ENCODE peak calls at places on chromosomes 6 and 20, in seven cellular contexts. One of them, this sample, is unnamed. For H3K4me1, the result is how much of the 10 kb centered on the place peaks cover.

GRCh38 chr6:166955865-166956443 is 396 bp downstream of the RNASET2 start:
- DNase-seq in testis: peak
- DNase-seq in cardiac muscle cell: no peak
- DNase-seq in H1: no peak
- DNase-seq in neural progenitor cell: peak
- DNase-seq in suprapubic skin: no peak
- DNase-seq in spleen: no peak
- DNase-seq in this sample: no peak

GRCh38 chr6:5457983-5458683 is 196.8 kb downstream of the FARS2 start:
- DNase-seq in testis: no peak
- DNase-seq in neural progenitor cell: no peak
- DNase-seq in cardiac muscle cell: no peak
- DNase-seq in suprapubic skin: peak
- DNase-seq in H1: no peak
- DNase-seq in spleen: no peak
- DNase-seq in this sample: no peak

GRCh38 chr6:29295181-29295585 is 6.3 kb upstream of the OR14J1 start:
- DNase-seq in spleen: no peak
- DNase-seq in testis: no peak
- DNase-seq in suprapubic skin: no peak
- DNase-seq in cardiac muscle cell: no peak
- DNase-seq in H1: no peak
- DNase-seq in neural progenitor cell: no peak
- DNase-seq in this sample: no peak

GRCh38 chr6:136173519-136174507 is 76.3 kb downstream of the MTFR2 start:
- DNase-seq in cardiac muscle cell: no peak
- DNase-seq in H1: no peak
- DNase-seq in testis: no peak
- DNase-seq in spleen: no peak
- DNase-seq in neural progenitor cell: no peak
- DNase-seq in suprapubic skin: no peak
- DNase-seq in this sample: peak

GRCh38 chr6:158506577-158506976 is 53.3 kb upstream of the TMEM181 start:
- DNase-seq in neural progenitor cell: peak
- DNase-seq in testis: peak
- DNase-seq in cardiac muscle cell: peak
- DNase-seq in H1: peak
- DNase-seq in suprapubic skin: no peak
- DNase-seq in spleen: no peak
- DNase-seq in this sample: peak

GRCh38 chr6:80280258-80281010 is 174.0 kb downstream of the BCKDHB start:
- DNase-seq in suprapubic skin: no peak
- DNase-seq in H1: no peak
- DNase-seq in testis: no peak
- DNase-seq in neural progenitor cell: no peak
- DNase-seq in spleen: no peak
- DNase-seq in cardiac muscle cell: no peak
- DNase-seq in this sample: no peak

GRCh38 chr6:6843057-6843627 is 254.6 kb downstream of the LY86 start:
- DNase-seq in spleen: no peak
- DNase-seq in cardiac muscle cell: no peak
- DNase-seq in suprapubic skin: no peak
- DNase-seq in testis: no peak
- DNase-seq in H1: no peak
- DNase-seq in neural progenitor cell: no peak
- DNase-seq in this sample: no peak

GRCh38 chr20:46875059-46875458 is 19.6 kb upstream of the EYA2 start:
- DNase-seq in testis: no peak
- DNase-seq in spleen: no peak
- DNase-seq in suprapubic skin: no peak
- DNase-seq in H1: no peak
- DNase-seq in cardiac muscle cell: no peak
- DNase-seq in neural progenitor cell: no peak
- DNase-seq in this sample: no peak

GRCh38 chr6:128740951-128741350 is 142.0 kb upstream of the LAMA2 start:
- DNase-seq in H1: no peak
- DNase-seq in neural progenitor cell: no peak
- DNase-seq in spleen: no peak
- DNase-seq in suprapubic skin: no peak
- DNase-seq in testis: no peak
- DNase-seq in cardiac muscle cell: no peak
- DNase-seq in this sample: no peak

GRCh38 chr6:34132486-34133185 is 13.3 kb downstream of the GRM4 start:
- DNase-seq in neural progenitor cell: peak
- DNase-seq in testis: peak
- DNase-seq in spleen: no peak
- DNase-seq in cardiac muscle cell: peak
- DNase-seq in suprapubic skin: no peak
- DNase-seq in H1: no peak
- DNase-seq in this sample: peak

GRCh38 chr6:35415065-35415880 is 36.9 kb upstream of the FANCE start:
- DNase-seq in suprapubic skin: no peak
- DNase-seq in testis: peak
- DNase-seq in H1: no peak
- DNase-seq in cardiac muscle cell: peak
- DNase-seq in neural progenitor cell: peak
- DNase-seq in spleen: no peak
- DNase-seq in this sample: peak

GRCh38 chr6:143328885-143329284 is 121.6 kb downstream of the ADAT2 start:
- DNase-seq in testis: no peak
- DNase-seq in cardiac muscle cell: no peak
- DNase-seq in suprapubic skin: no peak
- DNase-seq in neural progenitor cell: no peak
- DNase-seq in spleen: no peak
- DNase-seq in H1: no peak
- DNase-seq in this sample: no peak

GRCh38 chr6:30231067-30231466 is 17.9 kb upstream of the TRIM26 start:
- DNase-seq in spleen: no peak
- DNase-seq in testis: no peak
- DNase-seq in cardiac muscle cell: no peak
- DNase-seq in suprapubic skin: no peak
- DNase-seq in neural progenitor cell: no peak
- DNase-seq in H1: no peak
- DNase-seq in this sample: no peak

GRCh38 chr20:36094497-36094896 is 60.0 kb upstream of the EPB41L1 start:
- DNase-seq in testis: peak
- DNase-seq in suprapubic skin: no peak
- DNase-seq in spleen: no peak
- DNase-seq in cardiac muscle cell: no peak
- DNase-seq in neural progenitor cell: peak
- DNase-seq in H1: no peak
- DNase-seq in this sample: no peak

GRCh38 chr6:105519954-105520353 is 117.1 kb upstream of the PREP start:
- DNase-seq in testis: no peak
- DNase-seq in cardiac muscle cell: no peak
- DNase-seq in suprapubic skin: no peak
- DNase-seq in spleen: no peak
- DNase-seq in neural progenitor cell: no peak
- DNase-seq in H1: no peak
- DNase-seq in this sample: no peak

GRCh38 chr20:37734228-37734980 is 40.6 kb downstream of the CTNNBL1 start:
- DNase-seq in H1: no peak
- DNase-seq in spleen: no peak
- DNase-seq in testis: no peak
- DNase-seq in suprapubic skin: no peak
- DNase-seq in cardiac muscle cell: no peak
- DNase-seq in neural progenitor cell: no peak
- DNase-seq in this sample: no peak

GRCh38 chr6:90214966-90215365 is 81.7 kb downstream of the BACH2 start:
- DNase-seq in cardiac muscle cell: no peak
- DNase-seq in spleen: no peak
- DNase-seq in H1: no peak
- DNase-seq in neural progenitor cell: no peak
- DNase-seq in testis: no peak
- DNase-seq in suprapubic skin: no peak
- DNase-seq in this sample: no peak

GRCh38 chr6:47073125-47074110 is 31.3 kb upstream of the ADGRF1 start:
- DNase-seq in testis: no peak
- DNase-seq in H1: no peak
- DNase-seq in neural progenitor cell: no peak
- DNase-seq in suprapubic skin: no peak
- DNase-seq in spleen: no peak
- DNase-seq in cardiac muscle cell: no peak
- DNase-seq in this sample: no peak

GRCh38 chr20:9945406-9945805 is 89.4 kb upstream of the ANKEF1 start:
- DNase-seq in cardiac muscle cell: no peak
- DNase-seq in suprapubic skin: no peak
- DNase-seq in testis: no peak
- DNase-seq in H1: no peak
- DNase-seq in neural progenitor cell: peak
- DNase-seq in spleen: no peak
- DNase-seq in this sample: no peak

GRCh38 chr6:24743265-24743943 is 24.4 kb upstream of the C6orf62 start:
- DNase-seq in suprapubic skin: no peak
- DNase-seq in neural progenitor cell: no peak
- DNase-seq in H1: no peak
- DNase-seq in cardiac muscle cell: no peak
- DNase-seq in testis: no peak
- DNase-seq in spleen: no peak
- DNase-seq in this sample: no peak

GRCh38 chr20:10673831-10674683 is at the start of gene JAG1:
- DNase-seq in cardiac muscle cell: peak
- DNase-seq in spleen: peak
- DNase-seq in neural progenitor cell: peak
- DNase-seq in suprapubic skin: peak
- DNase-seq in H1: peak
- DNase-seq in testis: peak
- DNase-seq in this sample: peak

GRCh38 chr20:50189681-50190250 is 864 bp upstream of the CEBPB start:
- DNase-seq in neural progenitor cell: peak
- DNase-seq in spleen: peak
- DNase-seq in testis: peak
- DNase-seq in suprapubic skin: peak
- DNase-seq in H1: no peak
- DNase-seq in cardiac muscle cell: no peak
- DNase-seq in this sample: no peak

GRCh38 chr6:48057611-48058010 is 53.4 kb downstream of the PTCHD4 start:
- DNase-seq in neural progenitor cell: no peak
- DNase-seq in H1: no peak
- DNase-seq in testis: no peak
- DNase-seq in cardiac muscle cell: no peak
- DNase-seq in spleen: no peak
- DNase-seq in suprapubic skin: no peak
- DNase-seq in this sample: no peak

GRCh38 chr20:51360451-51361230 is 181.9 kb downstream of the NFATC2 start:
- DNase-seq in cardiac muscle cell: no peak
- DNase-seq in H1: no peak
- DNase-seq in neural progenitor cell: no peak
- DNase-seq in spleen: peak
- DNase-seq in testis: no peak
- DNase-seq in suprapubic skin: no peak
- DNase-seq in this sample: no peak

GRCh38 chr6:168575346-168576098 is 134.5 kb downstream of the SMOC2 start:
- DNase-seq in suprapubic skin: no peak
- DNase-seq in H1: no peak
- DNase-seq in testis: no peak
- DNase-seq in spleen: no peak
- DNase-seq in cardiac muscle cell: no peak
- DNase-seq in neural progenitor cell: no peak
- DNase-seq in this sample: no peak
- H3K4me1 ChIP-seq in suprapubic skin: under half
- H3K4me1 ChIP-seq in H1: under half
- H3K4me1 ChIP-seq in testis: under half
- H3K4me1 ChIP-seq in spleen: under half
- H3K4me1 ChIP-seq in cardiac muscle cell: under half
- H3K4me1 ChIP-seq in neural progenitor cell: under half
- H3K4me1 ChIP-seq in this sample: under half

GRCh38 chr6:52376763-52377162 is 14.8 kb downstream of the PAQR8 start:
- DNase-seq in cardiac muscle cell: no peak
- DNase-seq in spleen: no peak
- DNase-seq in suprapubic skin: no peak
- DNase-seq in neural progenitor cell: no peak
- DNase-seq in H1: no peak
- DNase-seq in testis: peak
- DNase-seq in this sample: no peak
- H3K4me1 ChIP-seq in cardiac muscle cell: under half
- H3K4me1 ChIP-seq in spleen: under half
- H3K4me1 ChIP-seq in suprapubic skin: under half
- H3K4me1 ChIP-seq in neural progenitor cell: under half
- H3K4me1 ChIP-seq in H1: under half
- H3K4me1 ChIP-seq in testis: under half
- H3K4me1 ChIP-seq in this sample: under half

GRCh38 chr6:88814909-88815308 is 148.5 kb downstream of the RNGTT start:
- DNase-seq in neural progenitor cell: no peak
- DNase-seq in H1: no peak
- DNase-seq in cardiac muscle cell: no peak
- DNase-seq in spleen: no peak
- DNase-seq in testis: no peak
- DNase-seq in suprapubic skin: no peak
- DNase-seq in this sample: no peak
- H3K4me1 ChIP-seq in neural progenitor cell: under half
- H3K4me1 ChIP-seq in H1: under half
- H3K4me1 ChIP-seq in cardiac muscle cell: under half
- H3K4me1 ChIP-seq in spleen: under half
- H3K4me1 ChIP-seq in testis: under half
- H3K4me1 ChIP-seq in suprapubic skin: under half
- H3K4me1 ChIP-seq in this sample: under half

DNA sequence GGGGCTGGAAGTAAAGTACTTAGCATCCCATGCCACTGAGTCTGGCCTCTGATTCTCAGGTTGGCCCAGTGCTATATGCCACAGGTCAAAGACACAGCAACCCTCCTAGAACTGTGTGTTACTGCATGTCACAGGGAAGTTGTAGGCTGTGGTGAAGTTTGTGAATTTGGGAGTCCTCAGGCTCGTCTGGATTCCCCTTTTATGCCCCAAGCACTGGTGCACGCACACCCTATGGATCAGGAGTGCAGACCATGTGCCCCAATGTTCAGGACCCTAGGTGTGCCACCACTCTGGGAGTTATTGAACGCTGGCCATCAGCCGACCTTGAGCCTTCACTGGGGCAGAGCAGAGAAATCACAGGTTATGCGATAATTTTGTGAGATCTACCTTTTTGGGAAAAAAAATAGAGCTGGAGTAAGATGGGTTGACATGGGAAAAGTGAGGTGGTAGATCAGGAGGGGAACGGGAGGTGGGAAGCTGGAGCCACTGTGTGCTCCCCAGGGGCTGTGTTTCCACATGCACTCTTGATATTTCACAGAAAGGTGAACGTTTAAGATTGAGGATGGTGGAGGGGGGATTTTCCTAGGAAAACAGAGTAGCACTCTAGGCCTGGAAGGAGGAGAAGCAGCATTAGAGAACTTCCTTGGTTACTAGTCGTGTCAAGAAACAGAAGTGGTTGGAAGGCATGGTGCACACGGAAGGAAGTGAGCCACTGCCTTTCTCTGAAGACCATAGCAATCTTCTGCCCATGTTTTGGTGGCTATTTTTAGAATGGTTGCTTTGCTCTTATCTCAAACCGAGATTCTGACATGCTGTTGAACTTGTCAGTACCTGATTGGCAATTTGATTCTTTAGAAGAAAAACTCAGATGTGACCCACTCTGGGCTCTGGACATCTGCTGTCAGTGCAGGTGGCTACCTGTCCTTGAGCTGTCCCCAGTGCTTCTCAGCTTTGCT is 44.1 kb downstream of the DUSP22 start:
- DNase-seq in H1: no peak
- DNase-seq in suprapubic skin: no peak
- DNase-seq in cardiac muscle cell: no peak
- DNase-seq in testis: no peak
- DNase-seq in spleen: peak
- DNase-seq in neural progenitor cell: no peak
- DNase-seq in this sample: no peak
- H3K4me1 ChIP-seq in H1: under half
- H3K4me1 ChIP-seq in suprapubic skin: under half
- H3K4me1 ChIP-seq in cardiac muscle cell: under half
- H3K4me1 ChIP-seq in testis: under half
- H3K4me1 ChIP-seq in spleen: half or more
- H3K4me1 ChIP-seq in neural progenitor cell: under half
- H3K4me1 ChIP-seq in this sample: under half